ENCODE peak calls at places on chromosomes 13 and 19, in five cellular contexts. One of them, this sample, is unnamed.

GRCh38 chr13:80931118-80931517 is 590.2 kb upstream of the SPRY2 start:
- DNase-seq in SK-N-SH: no peak
- DNase-seq in GM12878: no peak
- DNase-seq in HepG2: no peak
- DNase-seq in K562: no peak
- DNase-seq in this sample: no peak

GRCh38 chr19:31099470-31100190 is 249.6 kb downstream of the TSHZ3 start:
- DNase-seq in SK-N-SH: peak
- DNase-seq in GM12878: no peak
- DNase-seq in HepG2: no peak
- DNase-seq in K562: no peak
- DNase-seq in this sample: no peak

GRCh38 chr19:13974073-13974472 is 21.8 kb downstream of the DCAF15 start:
- DNase-seq in SK-N-SH: peak
- DNase-seq in GM12878: no peak
- DNase-seq in HepG2: no peak
- DNase-seq in K562: peak
- DNase-seq in this sample: no peak

GRCh38 chr19:48724796-48725753 is 5.5 kb upstream of the MAMSTR start:
- DNase-seq in SK-N-SH: peak
- DNase-seq in GM12878: no peak
- DNase-seq in HepG2: no peak
- DNase-seq in K562: peak
- DNase-seq in this sample: peak

GRCh38 chr13:110524484-110525254 is 36.9 kb downstream of the RAB20 start:
- DNase-seq in SK-N-SH: peak
- DNase-seq in GM12878: no peak
- DNase-seq in HepG2: no peak
- DNase-seq in K562: no peak
- DNase-seq in this sample: no peak

GRCh38 chr13:113863511-113864302 is at the start of gene GAS6:
- DNase-seq in SK-N-SH: peak
- DNase-seq in GM12878: no peak
- DNase-seq in HepG2: no peak
- DNase-seq in K562: peak
- DNase-seq in this sample: no peak

GRCh38 chr13:112202966-112203365 is 136.0 kb downstream of the SOX1 start:
- DNase-seq in SK-N-SH: no peak
- DNase-seq in GM12878: no peak
- DNase-seq in HepG2: no peak
- DNase-seq in K562: no peak
- DNase-seq in this sample: no peak

GRCh38 chr13:36904219-36904618 is 15.8 kb downstream of the SMAD9 start:
- DNase-seq in SK-N-SH: no peak
- DNase-seq in GM12878: no peak
- DNase-seq in HepG2: no peak
- DNase-seq in K562: no peak
- DNase-seq in this sample: no peak

GRCh38 chr19:7985481-7985911 is 19.9 kb downstream of the ELAVL1 start:
- DNase-seq in SK-N-SH: no peak
- DNase-seq in GM12878: no peak
- DNase-seq in HepG2: no peak
- DNase-seq in K562: no peak
- DNase-seq in this sample: no peak

GRCh38 chr19:33662391-33662790 is 40.6 kb downstream of the CHST8 start:
- DNase-seq in SK-N-SH: no peak
- DNase-seq in GM12878: no peak
- DNase-seq in HepG2: no peak
- DNase-seq in K562: no peak
- DNase-seq in this sample: no peak

GRCh38 chr19:5002143-5002542 is 33.2 kb downstream of the KDM4B start:
- DNase-seq in SK-N-SH: no peak
- DNase-seq in GM12878: no peak
- DNase-seq in HepG2: peak
- DNase-seq in K562: no peak
- DNase-seq in this sample: peak

GRCh38 chr13:28532226-28533048 is 37.5 kb upstream of the FLT1 start:
- DNase-seq in SK-N-SH: peak
- DNase-seq in GM12878: no peak
- DNase-seq in HepG2: no peak
- DNase-seq in K562: peak
- DNase-seq in this sample: no peak

GRCh38 chr19:2171349-2172145 is 7.8 kb downstream of the DOT1L start:
- DNase-seq in SK-N-SH: peak
- DNase-seq in GM12878: peak
- DNase-seq in HepG2: peak
- DNase-seq in K562: peak
- DNase-seq in this sample: peak

GRCh38 chr13:31160857-31161582 is 684 bp downstream of the HSPH1 start:
- DNase-seq in SK-N-SH: peak
- DNase-seq in GM12878: peak
- DNase-seq in HepG2: peak
- DNase-seq in K562: peak
- DNase-seq in this sample: peak

GRCh38 chr13:30972888-30973377 is 40.5 kb downstream of the TEX26 start:
- DNase-seq in SK-N-SH: no peak
- DNase-seq in GM12878: no peak
- DNase-seq in HepG2: no peak
- DNase-seq in K562: no peak
- DNase-seq in this sample: peak

GRCh38 chr13:114143806-114144605 is 11.6 kb upstream of the RASA3 start:
- DNase-seq in SK-N-SH: peak
- DNase-seq in GM12878: no peak
- DNase-seq in HepG2: peak
- DNase-seq in K562: peak
- DNase-seq in this sample: no peak

GRCh38 chr13:91647361-91647970 is 249.0 kb downstream of the GPC5 start:
- DNase-seq in SK-N-SH: peak
- DNase-seq in GM12878: no peak
- DNase-seq in HepG2: peak
- DNase-seq in K562: peak
- DNase-seq in this sample: peak

GRCh38 chr19:5171711-5172110 is 168.9 kb downstream of the PTPRS start:
- DNase-seq in SK-N-SH: no peak
- DNase-seq in GM12878: no peak
- DNase-seq in HepG2: peak
- DNase-seq in K562: no peak
- DNase-seq in this sample: no peak

GRCh38 chr19:35718345-35719041 is 690 bp downstream of the KMT2B start:
- DNase-seq in SK-N-SH: peak
- DNase-seq in GM12878: no peak
- DNase-seq in HepG2: no peak
- DNase-seq in K562: peak
- DNase-seq in this sample: no peak

GRCh38 chr19:40689339-40690049 is 957 bp downstream of the NUMBL start:
- DNase-seq in SK-N-SH: peak
- DNase-seq in GM12878: no peak
- DNase-seq in HepG2: no peak
- DNase-seq in K562: peak
- DNase-seq in this sample: no peak

GRCh38 chr19:31160346-31160926 is 188.8 kb downstream of the TSHZ3 start:
- DNase-seq in SK-N-SH: no peak
- DNase-seq in GM12878: no peak
- DNase-seq in HepG2: no peak
- DNase-seq in K562: no peak
- DNase-seq in this sample: peak

GRCh38 chr13:73464758-73465628 is 406.2 kb downstream of the KLF5 start:
- DNase-seq in SK-N-SH: no peak
- DNase-seq in GM12878: no peak
- DNase-seq in HepG2: no peak
- DNase-seq in K562: peak
- DNase-seq in this sample: no peak

GRCh38 chr13:66265446-66265845 is 964.7 kb downstream of the PCDH9 start:
- DNase-seq in SK-N-SH: no peak
- DNase-seq in GM12878: no peak
- DNase-seq in HepG2: no peak
- DNase-seq in K562: no peak
- DNase-seq in this sample: peak

GRCh38 chr13:91046715-91047327 is 300.7 kb upstream of the MIR17HG start:
- DNase-seq in SK-N-SH: no peak
- DNase-seq in GM12878: no peak
- DNase-seq in HepG2: no peak
- DNase-seq in K562: no peak
- DNase-seq in this sample: no peak

GRCh38 chr13:99421271-99421670 is 80.0 kb upstream of the TM9SF2 start:
- DNase-seq in SK-N-SH: no peak
- DNase-seq in GM12878: no peak
- DNase-seq in HepG2: no peak
- DNase-seq in K562: no peak
- DNase-seq in this sample: no peak

GRCh38 chr19:15623711-15624318 is 8.8 kb downstream of the CYP4F8 start:
- DNase-seq in SK-N-SH: no peak
- DNase-seq in GM12878: no peak
- DNase-seq in HepG2: no peak
- DNase-seq in K562: peak
- DNase-seq in this sample: no peak
- TF ChIP-seq MXI1 in SK-N-SH: no peak
- TF ChIP-seq MXI1 in GM12878: no peak
- TF ChIP-seq MXI1 in HepG2: no peak
- TF ChIP-seq MXI1 in K562: no peak
- TF ChIP-seq MXI1 in this sample: no peak

DNA sequence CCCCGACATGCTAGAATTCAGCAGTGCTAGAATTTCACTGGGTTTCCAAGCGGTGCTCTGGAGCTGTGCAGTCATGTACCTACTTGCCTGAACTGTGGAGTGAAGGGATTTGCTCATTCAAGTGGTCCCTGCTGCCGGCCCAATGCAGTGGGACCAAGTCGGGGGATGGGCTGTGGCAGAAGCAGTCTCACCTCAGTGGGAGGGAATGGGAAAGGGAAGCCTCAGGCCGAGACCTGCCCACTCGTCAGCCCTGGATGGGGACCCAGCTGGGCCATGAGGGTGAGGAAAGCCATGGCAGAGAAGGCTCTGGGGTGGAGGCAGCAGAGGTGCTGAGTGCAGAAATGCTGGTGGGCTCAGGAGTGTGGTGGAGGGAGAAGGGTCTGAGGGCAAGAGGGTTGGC is 14.9 kb downstream of the KLHL26 start:
- DNase-seq in SK-N-SH: no peak
- DNase-seq in GM12878: no peak
- DNase-seq in HepG2: no peak
- DNase-seq in K562: no peak
- DNase-seq in this sample: no peak
- TF ChIP-seq SMC3 in SK-N-SH: no peak
- TF ChIP-seq SMC3 in GM12878: no peak
- TF ChIP-seq SMC3 in HepG2: no peak
- TF ChIP-seq SMC3 in K562: no peak
- TF ChIP-seq SMC3 in this sample: no peak

DNA sequence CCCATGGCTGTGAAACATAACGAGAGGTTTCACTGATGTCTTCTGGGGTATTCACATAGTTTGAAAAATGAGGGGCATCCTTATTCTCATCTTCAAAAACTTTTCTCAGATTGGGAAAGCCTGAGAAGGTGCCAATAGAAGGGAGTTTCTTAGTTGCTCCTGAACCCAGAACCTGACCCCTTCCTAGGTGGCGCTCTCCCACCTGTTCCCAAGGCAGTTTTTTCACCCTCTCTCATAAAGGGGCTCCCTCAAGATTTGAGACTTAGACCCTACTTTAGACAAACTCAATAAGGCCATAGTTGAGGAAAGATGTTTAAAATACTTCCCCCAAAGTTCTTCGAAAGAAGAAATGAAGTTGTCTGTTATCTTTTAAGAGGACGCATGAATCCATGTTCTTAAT is 142.2 kb downstream of the FGF9 start:
- DNase-seq in SK-N-SH: no peak
- DNase-seq in GM12878: no peak
- DNase-seq in HepG2: no peak
- DNase-seq in K562: no peak
- DNase-seq in this sample: no peak
- TF ChIP-seq MXI1 in SK-N-SH: no peak
- TF ChIP-seq MXI1 in GM12878: no peak
- TF ChIP-seq MXI1 in HepG2: no peak
- TF ChIP-seq MXI1 in K562: no peak
- TF ChIP-seq MXI1 in this sample: no peak

GRCh38 chr19:3389876-3390361 is 23.5 kb downstream of the NFIC start:
- DNase-seq in SK-N-SH: no peak
- DNase-seq in GM12878: no peak
- DNase-seq in HepG2: no peak
- DNase-seq in K562: no peak
- DNase-seq in this sample: peak
- TF ChIP-seq SMC3 in SK-N-SH: no peak
- TF ChIP-seq SMC3 in GM12878: no peak
- TF ChIP-seq SMC3 in HepG2: no peak
- TF ChIP-seq SMC3 in K562: no peak
- TF ChIP-seq SMC3 in this sample: no peak

DNA sequence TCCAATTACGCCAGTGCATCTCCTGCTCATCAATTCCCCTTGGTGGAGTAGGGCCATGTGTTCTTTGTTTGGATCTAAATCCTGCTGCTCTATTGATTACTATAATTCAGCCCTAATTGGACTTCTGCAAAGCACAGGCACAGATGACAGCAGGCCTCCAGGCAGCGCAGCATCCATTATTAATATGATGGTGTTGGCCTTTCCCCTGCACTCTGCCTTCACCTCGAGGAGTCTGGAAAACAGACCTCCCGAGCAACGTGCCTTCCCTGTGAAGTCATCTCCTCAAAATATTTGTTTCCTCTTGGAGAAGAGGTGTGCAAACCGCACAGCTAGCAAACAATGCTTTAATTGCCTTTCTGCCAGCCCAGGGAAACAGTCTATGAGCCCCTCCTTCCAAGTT is 92.5 kb downstream of the UQCRFS1 start:
- DNase-seq in SK-N-SH: no peak
- DNase-seq in GM12878: no peak
- DNase-seq in HepG2: no peak
- DNase-seq in K562: no peak
- DNase-seq in this sample: no peak
- TF ChIP-seq MXI1 in SK-N-SH: no peak
- TF ChIP-seq MXI1 in GM12878: no peak
- TF ChIP-seq MXI1 in HepG2: no peak
- TF ChIP-seq MXI1 in K562: no peak
- TF ChIP-seq MXI1 in this sample: no peak

DNA sequence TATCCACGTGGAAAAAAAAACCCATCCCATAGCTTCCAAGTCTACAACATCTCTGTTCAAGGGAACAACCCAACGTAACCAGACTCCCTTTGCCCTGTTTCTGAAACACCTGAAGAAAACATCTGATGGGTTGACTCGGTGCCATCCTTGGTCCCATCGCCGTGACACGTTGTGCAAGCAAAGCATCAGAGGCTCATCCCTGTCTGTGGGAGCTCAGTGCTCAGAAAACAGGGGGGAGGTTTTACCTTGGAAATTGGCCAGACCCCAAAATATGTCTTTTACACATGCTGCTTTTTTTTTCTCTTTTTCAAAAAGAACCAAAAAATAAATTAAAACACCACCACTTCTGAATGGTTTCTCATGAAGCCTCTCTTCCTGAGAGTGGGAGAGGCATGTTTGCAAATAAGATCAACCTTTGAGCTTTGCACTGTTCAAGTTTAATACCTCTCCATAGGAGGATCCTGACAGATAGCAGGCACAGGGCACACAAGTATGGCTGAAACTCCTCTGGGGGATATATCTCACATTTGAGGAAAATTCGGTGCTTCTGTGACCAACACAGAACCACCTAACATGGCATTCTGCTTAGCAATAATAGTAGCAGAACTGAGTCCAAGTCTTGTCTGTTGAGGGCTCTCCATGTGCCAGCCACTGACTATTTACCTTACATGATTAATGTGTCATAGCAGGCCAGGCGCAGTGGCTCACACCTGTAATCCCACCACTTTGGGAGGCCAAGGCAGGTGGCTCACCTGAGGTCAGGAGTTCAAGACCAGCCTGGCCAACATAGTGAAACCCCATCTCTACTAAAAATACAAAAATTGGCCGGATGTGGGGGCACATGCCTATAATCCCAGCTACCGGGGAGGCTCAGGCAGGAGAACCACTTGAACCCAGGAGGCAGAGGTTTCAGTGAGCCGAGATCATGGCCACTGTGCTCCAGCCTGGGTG is 7.0 kb upstream of the PVR start:
- DNase-seq in SK-N-SH: no peak
- DNase-seq in GM12878: no peak
- DNase-seq in HepG2: peak
- DNase-seq in K562: no peak
- DNase-seq in this sample: no peak
- TF ChIP-seq SMC3 in SK-N-SH: no peak
- TF ChIP-seq SMC3 in GM12878: no peak
- TF ChIP-seq SMC3 in HepG2: no peak
- TF ChIP-seq SMC3 in K562: no peak
- TF ChIP-seq SMC3 in this sample: no peak

This sample was measured in IMR-90.